ENCODE peak calls at places on chromosomes 13 and 19, in four cellular contexts. Q is tibial nerve, R is transverse colon, B is H1. V is an unnamed sample.
A peak's percentile ranks its signal among the peaks of the same experiment; 100 is the strongest.

GRCh38 chr13:48210178-48210577 is 22.8 kb upstream of the ITM2B start:
- DNase-seq in R (no peak), B (no peak), Q (no peak), V (no peak)

GRCh38 chr13:43749503-43749902 is 37.3 kb downstream of the ENOX1 start:
- DNase-seq in R (no peak), Q (no peak), B (no peak), V (no peak)

GRCh38 chr19:43524922-43525835 is 1.8 kb downstream of the ETHE1 start:
- DNase-seq in R (peak; percentile 87), Q (peak; percentile 31), B (peak; percentile 63), V (peak; percentile 3)

GRCh38 chr13:80671773-80672172 is 330.8 kb upstream of the SPRY2 start:
- DNase-seq in Q (no peak), B (no peak), R (no peak), V (no peak)

GRCh38 chr13:27442071-27442647 is 8.2 kb downstream of the MTIF3 start:
- DNase-seq in R (peak; percentile 58), Q (no peak), B (no peak), V (no peak)

GRCh38 chr13:94967183-94968039 is 255.1 kb upstream of the SOX21 start:
- DNase-seq in R (no peak), Q (no peak), B (peak; percentile 81), V (peak; percentile 8)

GRCh38 chr19:45597425-45598111 is 4.4 kb downstream of the GPR4 start:
- DNase-seq in Q (no peak), B (peak; percentile 63), R (no peak), V (no peak)

GRCh38 chr13:47858678-47859050 is 142.4 kb downstream of the SUCLA2 start:
- DNase-seq in B (no peak), Q (no peak), R (no peak), V (no peak)

GRCh38 chr19:18173572-18174294 is at the start of gene IFI30:
- DNase-seq in R (peak; percentile 88), B (peak; percentile 84), Q (peak; percentile 61), V (peak; percentile 96)

GRCh38 chr13:75495938-75496337 is 14.0 kb upstream of the TBC1D4 start:
- DNase-seq in Q (no peak), R (no peak), B (no peak), V (no peak)

GRCh38 chr19:6012416-6013170 is 34.7 kb upstream of the RANBP3 start:
- DNase-seq in Q (no peak), B (no peak), R (no peak), V (no peak)

GRCh38 chr19:5130371-5131030 is 161.6 kb downstream of the KDM4B start:
- DNase-seq in B (no peak), R (peak; percentile 52), Q (no peak), V (no peak)

GRCh38 chr19:2721570-2722540 is 683 bp upstream of the DIRAS1 start:
- DNase-seq in B (no peak), Q (no peak), R (no peak), V (peak; percentile 32)

GRCh38 chr13:28495586-28496564 is 947 bp upstream of the FLT1 start:
- DNase-seq in R (no peak), Q (no peak), B (peak; percentile 56), V (no peak)

GRCh38 chr13:84844473-84844872 is 954.7 kb downstream of the SLITRK6 start:
- DNase-seq in R (no peak), Q (no peak), B (no peak), V (no peak)

GRCh38 chr19:11324748-11325389 is 14.6 kb downstream of the RAB3D start:
- DNase-seq in R (no peak), Q (no peak), B (no peak), V (no peak)

GRCh38 chr13:98427331-98427995 is 149.4 kb downstream of the STK24 start:
- DNase-seq in B (no peak), Q (no peak), R (no peak), V (no peak)

GRCh38 chr13:41568990-41569387 is 111.6 kb downstream of the RGCC start:
- DNase-seq in R (no peak), Q (no peak), B (no peak), V (no peak)

GRCh38 chr13:45834411-45834994 is 17.1 kb downstream of the SIAH3 start:
- DNase-seq in R (no peak), Q (no peak), B (peak; percentile 28), V (no peak)

GRCh38 chr19:51702103-51702753 is 9.1 kb downstream of the SPACA6 start:
- DNase-seq in B (peak; percentile 96), Q (peak; percentile 82), R (peak; percentile 84), V (peak; percentile 93)

GRCh38 chr19:51704601-51705000 is 11.5 kb downstream of the SPACA6 start:
- DNase-seq in R (no peak), B (no peak), Q (no peak), V (no peak)

GRCh38 chr19:51702754-51703654 is 9.9 kb downstream of the SPACA6 start:
- DNase-seq in R (peak; percentile 70), Q (no peak), B (peak; percentile 81), V (no peak)

GRCh38 chr19:51701468-51702100 is 8.5 kb downstream of the SPACA6 start:
- DNase-seq in R (no peak), Q (no peak), B (no peak), V (peak; percentile 89)

GRCh38 chr19:51703655-51704515 is 10.8 kb downstream of the SPACA6 start:
- DNase-seq in B (peak; percentile 97), R (peak; percentile 98), Q (peak; percentile 97), V (peak; percentile 97)
- TF ChIP-seq EP300 in B (no peak), R (peak; percentile 9), Q (peak; percentile 98), V (no peak)

GRCh38 chr13:113819731-113820715 is 43.9 kb downstream of the GAS6 start:
- DNase-seq in R (no peak), B (no peak), Q (no peak), V (no peak)

GRCh38 chr13:113819341-113819730 is 44.5 kb downstream of the GAS6 start:
- DNase-seq in B (no peak), R (no peak), Q (no peak), V (no peak)

GRCh38 chr13:113822266-113822665 is 41.6 kb downstream of the GAS6 start:
- DNase-seq in R (no peak), Q (no peak), B (no peak), V (no peak)

GRCh38 chr13:113821847-113822246 is 42.0 kb downstream of the GAS6 start:
- DNase-seq in R (no peak), B (no peak), Q (no peak), V (no peak)

DNA sequence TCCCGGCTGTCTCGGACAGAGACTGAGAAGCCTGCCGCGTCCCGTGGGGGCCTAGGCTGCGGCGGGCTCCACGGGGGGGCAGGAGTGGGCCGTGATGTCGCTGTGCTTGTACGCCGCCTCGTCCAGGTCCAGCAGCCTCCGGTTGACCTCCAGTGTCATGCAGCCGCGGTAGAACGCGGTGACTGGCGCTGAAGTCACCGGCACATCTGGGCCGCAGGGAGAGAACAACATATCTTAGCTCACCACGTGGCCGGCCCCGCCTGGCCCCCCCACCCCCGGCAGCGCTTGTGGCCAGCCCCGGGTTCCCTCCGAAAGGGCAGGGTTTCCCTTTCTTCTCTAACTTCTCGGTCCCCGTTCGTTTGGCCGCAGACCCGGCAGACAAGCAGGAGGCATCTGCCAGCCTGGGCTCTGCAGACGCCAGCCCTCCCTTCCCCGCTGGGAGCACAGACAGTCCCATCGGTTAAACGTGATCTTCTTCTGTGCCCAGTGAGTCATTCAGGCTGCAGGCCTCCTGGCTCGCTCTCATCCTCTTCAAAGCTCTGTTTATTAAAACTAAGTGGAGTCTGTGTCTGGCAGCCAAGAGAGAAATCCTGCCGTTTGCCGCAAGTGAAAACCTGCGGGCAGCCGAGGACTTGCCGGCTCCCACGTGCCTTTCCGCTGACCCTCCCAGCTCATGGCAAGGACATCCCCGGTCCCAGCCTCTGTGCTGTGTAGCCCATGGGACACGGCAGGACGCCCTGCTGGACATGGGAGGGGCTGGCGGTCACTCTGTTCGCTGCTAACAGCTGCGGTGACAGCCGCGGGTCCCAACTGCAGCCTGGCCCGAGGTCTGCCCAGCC is 42.8 kb downstream of the GAS6 start:
- DNase-seq in B (no peak), Q (peak; percentile 75), R (peak; percentile 63), V (peak; percentile 45)
- TF ChIP-seq EP300 in B (no peak), Q (peak; percentile 80), R (no peak), V (no peak)

DNA sequence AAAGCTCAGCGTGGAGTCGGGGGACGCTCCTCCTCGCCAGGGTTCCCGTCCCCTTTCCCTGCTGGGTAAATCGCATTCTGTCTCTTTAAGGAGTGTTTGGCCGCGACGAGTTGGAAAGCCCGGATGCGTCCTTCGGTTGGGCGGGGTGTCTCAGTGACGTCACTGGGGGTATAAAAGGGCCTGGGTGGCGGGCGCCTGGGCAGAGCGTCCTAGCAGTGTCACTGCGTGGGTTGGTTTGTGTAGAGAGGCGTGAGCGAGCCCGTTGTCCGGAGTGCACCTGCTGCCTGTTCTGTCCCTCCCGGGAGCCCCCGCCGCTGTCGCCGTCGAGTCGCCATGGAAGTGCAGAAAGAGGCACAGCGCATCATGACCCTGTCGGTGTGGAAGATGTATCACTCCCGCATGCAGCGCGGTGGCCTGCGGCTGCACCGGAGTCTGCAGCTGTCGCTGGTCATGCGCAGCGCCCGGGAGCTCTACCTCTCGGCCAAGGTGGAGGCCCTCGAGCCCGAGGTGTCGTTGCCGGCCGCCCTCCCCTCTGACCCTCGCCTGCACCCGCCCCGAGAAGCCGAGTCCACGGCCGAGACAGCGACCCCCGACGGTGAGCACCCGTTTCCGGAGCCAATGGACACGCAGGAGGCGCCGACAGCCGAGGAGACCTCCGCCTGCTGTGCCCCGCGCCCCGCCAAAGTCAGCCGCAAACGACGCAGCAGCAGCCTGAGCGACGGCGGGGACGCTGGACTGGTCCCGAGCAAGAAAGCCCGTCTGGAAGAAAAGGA is 2.8 kb downstream of the IER2 start:
- DNase-seq in B (peak; percentile 99), R (peak; percentile 97), Q (peak; percentile 95), V (peak; percentile 97)
- TF ChIP-seq EP300 in B (no peak), R (peak; percentile 63), Q (peak; percentile 100), V (peak; percentile 31)

DNA sequence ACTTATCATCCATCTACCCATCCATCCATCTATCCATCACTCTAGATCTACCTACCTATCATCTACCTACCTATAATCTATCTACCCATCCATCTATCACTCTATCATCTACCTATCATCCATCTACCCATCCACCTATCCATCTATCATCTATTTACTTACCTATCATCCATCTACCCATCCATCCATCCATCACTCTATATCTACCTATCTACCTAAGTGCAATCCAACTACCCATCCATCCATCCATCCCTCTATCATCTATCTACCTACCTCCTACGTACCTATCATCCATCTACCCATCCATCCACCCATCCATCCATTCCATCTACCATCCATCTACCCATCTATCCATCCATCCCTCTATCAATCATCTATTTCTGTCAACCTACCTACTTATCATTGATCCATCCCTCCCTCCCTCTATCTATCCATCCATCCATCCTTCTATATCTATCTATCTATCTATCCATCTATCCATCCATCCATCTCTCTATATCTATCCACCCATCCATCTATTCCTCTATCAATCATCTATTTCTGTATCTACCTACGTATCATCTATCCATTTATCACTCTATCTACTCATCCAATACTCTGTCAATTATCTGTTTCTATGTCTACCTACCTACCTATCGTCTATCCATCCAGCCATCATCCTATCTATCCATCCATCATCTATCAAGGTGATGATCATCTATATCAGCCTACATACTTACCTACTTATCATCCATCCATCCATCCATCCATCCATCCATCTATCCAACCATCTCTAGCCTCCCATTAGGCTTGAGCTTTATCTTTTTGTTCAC is 49.1 kb downstream of the CEBPG start:
- DNase-seq in B (no peak), Q (no peak), R (no peak), V (no peak)
- TF ChIP-seq EP300 in B (no peak), Q (no peak), R (no peak), V (no peak)

GRCh38 chr19:47357788-47358680 is 8.9 kb downstream of the DHX34 start:
- DNase-seq in R (no peak), B (peak; percentile 73), Q (no peak), V (no peak)
- TF ChIP-seq EP300 in R (no peak), B (no peak), Q (no peak), V (no peak)

GRCh38 chr13:51240178-51240577 is 18.0 kb downstream of the FAM124A start:
- DNase-seq in Q (no peak), R (no peak), B (peak; percentile 4), V (no peak)
- TF ChIP-seq EP300 in Q (peak; percentile 68), R (no peak), B (no peak), V (no peak)

V was measured in K562.